ENCODE peak calls at places on chromosomes 6 and 20, in seven cellular contexts. S is natural killer cell, Y is BJ, T is GM12865, Q is RWPE1, U is IMR-90, L is A549. I is an unnamed sample.

GRCh38 chr20:59518881-59519706 is 85.2 kb upstream of the PHACTR3 start:
- DNase-seq in S (no peak), Y (no peak), T (peak; percentile 64), Q (peak; percentile 93), U (peak; percentile 47), L (peak; percentile 65), I (no peak)

GRCh38 chr6:90226257-90226656 is 70.4 kb downstream of the BACH2 start:
- DNase-seq in S (no peak), Y (no peak), T (no peak), Q (no peak), U (peak; percentile 74), L (no peak), I (no peak)

GRCh38 chr20:18001131-18001921 is 32.5 kb downstream of the MGME1 start:
- DNase-seq in S (no peak), Y (peak; percentile 24), T (no peak), Q (peak; percentile 90), U (peak; percentile 69), L (peak; percentile 54), I (peak; percentile 46)

GRCh38 chr6:43172127-43173007 is 1.3 kb downstream of the SRF start:
- DNase-seq in S (peak; percentile 36), Y (no peak), T (peak; percentile 52), Q (peak; percentile 48), U (peak; percentile 27), L (peak; percentile 24), I (no peak)

GRCh38 chr6:4253604-4254211 is 118.3 kb upstream of the ECI2 start:
- DNase-seq in S (no peak), Y (no peak), T (no peak), Q (peak; percentile 65), U (peak; percentile 83), L (peak; percentile 13), I (peak; percentile 39)

GRCh38 chr6:157036245-157036681 is 259.1 kb downstream of the ARID1B start:
- DNase-seq in S (no peak), Y (no peak), T (no peak), Q (peak; percentile 71), U (peak; percentile 48), L (no peak), I (no peak)

GRCh38 chr20:33947709-33948295 is 45.9 kb upstream of the RALY start:
- DNase-seq in S (peak; percentile 21), Y (no peak), T (peak; percentile 64), Q (peak; percentile 48), U (peak; percentile 27), L (peak; percentile 88), I (no peak)

GRCh38 chr6:37279366-37280134 is 21.6 kb upstream of the TMEM217 start:
- DNase-seq in S (no peak), Y (peak; percentile 56), T (no peak), Q (no peak), U (peak; percentile 70), L (no peak), I (peak; percentile 23)

GRCh38 chr20:35008411-35009342 is 53.0 kb downstream of the MYH7B start:
- DNase-seq in S (no peak), Y (no peak), T (no peak), Q (no peak), U (no peak), L (no peak), I (peak; percentile 81)

GRCh38 chr20:37714973-37715657 is 21.3 kb downstream of the CTNNBL1 start:
- DNase-seq in S (no peak), Y (peak; percentile 19), T (no peak), Q (peak; percentile 66), U (peak; percentile 64), L (no peak), I (no peak)

GRCh38 chr6:22436134-22436533 is 133.2 kb upstream of the HDGFL1 start:
- DNase-seq in S (no peak), Y (no peak), T (no peak), Q (peak; percentile 67), U (no peak), L (no peak), I (no peak)

GRCh38 chr20:11249683-11250082 is 575.9 kb upstream of the JAG1 start:
- DNase-seq in S (no peak), Y (no peak), T (no peak), Q (no peak), U (no peak), L (no peak), I (no peak)

GRCh38 chr6:148441454-148441911 is 98.8 kb downstream of the SASH1 start:
- DNase-seq in S (no peak), Y (peak; percentile 51), T (no peak), Q (peak; percentile 72), U (peak; percentile 90), L (peak; percentile 55), I (no peak)

GRCh38 chr6:144194293-144194828 is 44.0 kb downstream of the STX11 start:
- DNase-seq in S (no peak), Y (no peak), T (no peak), Q (no peak), U (no peak), L (no peak), I (no peak)

GRCh38 chr6:6600865-6601264 is 12.3 kb downstream of the LY86 start:
- DNase-seq in S (no peak), Y (no peak), T (no peak), Q (no peak), U (no peak), L (no peak), I (no peak)

DNA sequence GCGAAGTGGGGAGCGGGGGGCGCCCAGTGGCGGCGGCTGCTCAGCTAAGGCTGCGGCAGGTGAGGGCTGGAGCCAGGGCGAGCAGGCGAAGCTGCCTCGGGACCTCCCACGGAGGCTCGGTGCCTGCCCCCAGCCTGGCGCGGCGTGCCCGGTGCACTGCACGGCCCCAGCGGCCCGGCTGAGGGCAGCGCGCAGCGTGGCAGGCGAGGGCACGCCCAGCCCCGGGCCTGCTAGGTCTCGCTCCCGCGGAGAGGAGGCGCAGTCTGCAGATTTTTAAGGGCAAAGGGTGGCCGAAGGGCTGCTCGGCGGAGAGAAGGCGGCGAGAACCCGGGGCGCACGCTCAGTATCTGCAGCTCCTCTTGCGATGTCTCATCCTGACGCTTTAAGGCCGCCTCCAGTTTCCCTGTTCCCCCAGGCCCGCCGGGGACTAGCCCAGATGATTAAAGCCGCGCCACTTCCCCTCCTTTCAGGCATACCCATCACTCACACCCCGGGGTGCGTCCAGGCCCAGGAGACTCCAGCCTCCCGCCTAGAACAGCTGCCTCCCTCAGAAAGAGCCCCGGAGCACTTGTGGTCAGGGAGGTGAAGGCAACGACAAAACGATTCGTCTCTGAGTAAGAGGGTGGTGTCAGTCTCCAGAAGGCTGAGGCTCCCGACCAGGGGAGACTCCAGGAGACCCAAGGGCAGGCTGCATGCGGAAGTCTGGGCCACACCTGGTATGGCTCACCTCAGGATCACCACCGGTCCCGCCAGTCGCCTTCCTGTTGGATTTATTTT is at the start of gene FERMT1:
- DNase-seq in S (no peak), Y (no peak), T (peak; percentile 54), Q (peak; percentile 88), U (peak; percentile 54), L (peak; percentile 89), I (peak; percentile 18)
- TF ChIP-seq CTCF in S (no peak), Y (peak; percentile 26), T (no peak), Q (peak; percentile 50), U (no peak), L (peak; percentile 25), I (peak; percentile 19)

DNA sequence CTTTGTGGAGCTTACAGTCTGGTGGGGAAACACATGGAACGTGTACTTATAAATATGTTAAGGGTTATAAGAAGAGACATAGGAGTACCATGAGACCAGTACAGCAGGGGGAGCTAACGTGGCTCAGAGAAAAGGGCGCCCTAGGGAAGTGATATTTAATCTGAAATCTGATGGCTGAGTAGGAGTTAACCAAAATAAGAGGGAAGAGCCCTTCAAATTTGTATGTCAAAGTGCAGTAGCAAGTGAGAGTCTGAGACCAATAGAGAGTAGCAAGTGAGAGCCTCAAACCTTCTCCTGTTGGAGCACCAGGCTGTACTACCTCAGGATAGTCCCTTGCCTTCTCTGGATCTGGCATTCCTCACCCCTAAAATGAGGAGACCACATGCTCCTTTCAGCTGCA is 6.1 kb upstream of the PKIG start:
- DNase-seq in S (no peak), Y (no peak), T (peak; percentile 66), Q (no peak), U (peak; percentile 67), L (peak; percentile 51), I (no peak)
- TF ChIP-seq CTCF in S (peak; percentile 13), Y (peak; percentile 35), T (peak; percentile 50), Q (no peak), U (peak; percentile 49), L (peak; percentile 13), I (peak; percentile 28)

GRCh38 chr6:153944197-153944596 is 94.8 kb upstream of the OPRM1 start:
- DNase-seq in S (no peak), Y (no peak), T (no peak), Q (no peak), U (no peak), L (no peak), I (no peak)

GRCh38 chr6:153942361-153942760 is 96.7 kb upstream of the OPRM1 start:
- DNase-seq in S (no peak), Y (no peak), T (peak; percentile 3), Q (no peak), U (no peak), L (no peak), I (no peak)

GRCh38 chr6:153949606-153950005 is 89.4 kb upstream of the OPRM1 start:
- DNase-seq in S (no peak), Y (no peak), T (no peak), Q (no peak), U (no peak), L (no peak), I (no peak)

DNA sequence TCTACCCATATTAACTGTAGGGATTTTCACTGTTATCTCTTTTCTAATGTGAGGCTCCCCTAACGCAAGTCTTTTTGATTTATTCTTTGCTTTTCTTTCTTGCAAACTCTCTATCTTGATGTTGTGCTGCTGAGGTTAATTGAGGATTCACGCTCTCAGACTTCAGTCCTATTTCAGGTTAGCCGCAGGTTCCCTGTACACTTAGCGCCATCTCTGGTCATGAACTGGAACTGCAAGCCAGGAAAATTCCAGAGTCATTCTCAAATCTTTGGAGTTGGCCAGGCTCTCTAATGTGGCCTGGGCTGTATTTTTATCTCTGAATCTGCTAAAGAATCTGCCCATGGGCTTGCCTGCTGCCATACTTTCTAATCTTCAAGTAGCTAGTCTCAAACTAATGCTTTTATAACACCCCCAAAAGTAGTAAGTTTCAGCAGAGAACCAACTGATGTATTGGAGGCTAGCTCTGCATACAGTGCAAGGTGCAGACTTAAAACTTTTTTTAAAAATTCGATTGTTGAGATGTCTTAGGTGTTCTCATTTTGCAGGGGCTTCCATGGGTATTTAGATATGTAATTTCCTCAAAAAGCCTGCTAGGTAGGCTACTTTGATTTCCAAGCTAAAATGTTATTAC is 91.1 kb upstream of the OPRM1 start:
- DNase-seq in S (no peak), Y (no peak), T (peak; percentile 18), Q (peak; percentile 5), U (no peak), L (peak; percentile 12), I (no peak)
- TF ChIP-seq CTCF in S (peak; percentile 36), Y (peak; percentile 60), T (peak; percentile 92), Q (peak; percentile 82), U (peak; percentile 16), L (peak; percentile 36), I (peak; percentile 54)

DNA sequence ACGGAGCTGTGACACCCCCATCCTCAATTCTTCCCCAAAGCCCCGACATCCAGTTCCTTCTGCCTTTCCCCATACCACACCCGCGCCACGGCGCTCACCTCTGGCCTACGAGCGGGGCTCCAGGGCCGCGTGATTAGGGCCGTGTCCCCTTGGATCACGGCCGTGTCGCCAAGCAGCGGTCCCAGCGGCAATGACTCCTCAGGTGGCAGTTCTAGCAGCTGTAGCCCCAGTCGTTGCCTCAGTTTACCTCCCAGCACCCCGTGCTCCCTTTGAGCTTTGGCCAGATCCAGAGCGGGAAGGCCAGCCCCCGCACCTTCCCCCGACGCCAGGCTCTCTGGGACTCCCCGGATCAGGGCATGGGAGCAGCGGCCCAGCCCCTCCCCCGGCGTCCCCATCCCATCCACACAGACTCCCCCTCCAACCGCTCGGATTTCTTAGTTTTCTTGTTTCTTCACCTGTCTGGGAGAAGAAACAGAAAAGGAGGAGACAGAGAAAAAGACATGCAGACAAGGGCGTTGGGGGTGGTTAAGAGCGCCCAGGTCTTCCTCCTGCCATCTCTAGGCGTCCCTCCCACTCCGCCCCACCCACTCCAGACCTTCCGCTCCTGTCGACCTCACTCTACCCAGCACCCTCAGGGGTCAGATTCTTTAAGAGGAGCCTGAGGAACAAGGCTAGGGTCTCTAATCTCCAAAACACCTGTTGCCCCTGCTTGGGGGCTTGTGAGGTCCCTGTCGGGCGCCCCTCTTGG is at the start of gene DDAH2:
- DNase-seq in S (no peak), Y (no peak), T (no peak), Q (no peak), U (no peak), L (no peak), I (no peak)
- TF ChIP-seq CTCF in S (no peak), Y (peak; percentile 55), T (no peak), Q (peak; percentile 84), U (no peak), L (no peak), I (peak; percentile 42)